ENCODE peak calls at places on chromosomes 11 and 22, in four cellular contexts. One of them, this sample, is unnamed.

GRCh38 chr22:41908409-41909289 is 6.2 kb downstream of the SHISA8 start:
- DNase-seq in WTC11: no peak
- DNase-seq in K562: no peak
- DNase-seq in HepG2: no peak
- DNase-seq in this sample: no peak

GRCh38 chr11:102220728-102221467 is 96.4 kb upstream of the BIRC3 start:
- DNase-seq in K562: no peak
- DNase-seq in HepG2: no peak
- DNase-seq in WTC11: no peak
- DNase-seq in this sample: no peak

GRCh38 chr11:77602385-77603105 is 12.8 kb downstream of the AQP11 start:
- DNase-seq in WTC11: no peak
- DNase-seq in HepG2: peak; percentile 72
- DNase-seq in K562: no peak
- DNase-seq in this sample: no peak

GRCh38 chr22:35900483-35901168 is 128.0 kb downstream of the RBFOX2 start:
- DNase-seq in K562: no peak
- DNase-seq in HepG2: no peak
- DNase-seq in WTC11: no peak
- DNase-seq in this sample: no peak

GRCh38 chr22:46754110-46754799 is 8.2 kb upstream of the TBC1D22A start:
- DNase-seq in K562: peak; percentile 79
- DNase-seq in WTC11: no peak
- DNase-seq in HepG2: peak; percentile 92
- DNase-seq in this sample: no peak

GRCh38 chr11:105181100-105181499 is 41.5 kb upstream of the CARD18 start:
- DNase-seq in HepG2: no peak
- DNase-seq in K562: no peak
- DNase-seq in WTC11: no peak
- DNase-seq in this sample: no peak

GRCh38 chr11:20962581-20962980 is 293.2 kb downstream of the NELL1 start:
- DNase-seq in K562: no peak
- DNase-seq in HepG2: no peak
- DNase-seq in WTC11: no peak
- DNase-seq in this sample: no peak

GRCh38 chr22:37176464-37177061 is 11.5 kb downstream of the C1QTNF6 start:
- DNase-seq in WTC11: no peak
- DNase-seq in HepG2: no peak
- DNase-seq in K562: no peak
- DNase-seq in this sample: no peak

GRCh38 chr11:81253226-81253625 is 1480.4 kb downstream of the FAM181B start:
- DNase-seq in HepG2: no peak
- DNase-seq in K562: no peak
- DNase-seq in WTC11: no peak
- DNase-seq in this sample: no peak

DNA sequence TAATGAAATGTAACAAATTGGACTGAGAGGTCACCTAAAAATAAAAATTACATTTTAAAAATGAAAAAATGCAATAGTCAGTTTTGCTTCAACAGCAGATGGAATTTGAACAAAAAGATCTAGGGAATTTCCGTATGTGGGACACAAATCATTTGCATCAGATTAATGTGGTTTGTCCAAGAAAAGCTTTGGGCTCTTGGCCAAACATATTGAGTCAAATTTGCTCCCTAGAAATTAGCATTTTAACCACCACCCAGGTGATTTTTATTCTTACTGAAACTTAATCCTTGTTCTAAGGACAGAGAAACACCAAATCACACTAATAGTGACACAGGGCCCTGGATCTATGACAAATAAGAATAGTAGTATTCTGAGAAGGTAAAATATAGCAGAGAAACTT is 1477.8 kb downstream of the FAM181B start:
- DNase-seq in HepG2: no peak
- DNase-seq in WTC11: no peak
- DNase-seq in K562: no peak
- DNase-seq in this sample: no peak
- TF ChIP-seq ELF4 in HepG2: no peak
- TF ChIP-seq ELF4 in WTC11: no peak
- TF ChIP-seq ELF4 in K562: no peak
- TF ChIP-seq ELF4 in this sample: no peak

GRCh38 chr22:43425976-43426785 is 14.4 kb downstream of the MPPED1 start:
- DNase-seq in K562: no peak
- DNase-seq in HepG2: no peak
- DNase-seq in WTC11: no peak
- DNase-seq in this sample: no peak

GRCh38 chr22:43421914-43422615 is 10.3 kb downstream of the MPPED1 start:
- DNase-seq in K562: no peak
- DNase-seq in WTC11: no peak
- DNase-seq in HepG2: no peak
- DNase-seq in this sample: no peak

GRCh38 chr22:43424865-43425630 is 13.2 kb downstream of the MPPED1 start:
- DNase-seq in K562: no peak
- DNase-seq in HepG2: no peak
- DNase-seq in WTC11: no peak
- DNase-seq in this sample: no peak

GRCh38 chr22:43423046-43423445 is 11.2 kb downstream of the MPPED1 start:
- DNase-seq in WTC11: no peak
- DNase-seq in K562: no peak
- DNase-seq in HepG2: no peak
- DNase-seq in this sample: no peak

DNA sequence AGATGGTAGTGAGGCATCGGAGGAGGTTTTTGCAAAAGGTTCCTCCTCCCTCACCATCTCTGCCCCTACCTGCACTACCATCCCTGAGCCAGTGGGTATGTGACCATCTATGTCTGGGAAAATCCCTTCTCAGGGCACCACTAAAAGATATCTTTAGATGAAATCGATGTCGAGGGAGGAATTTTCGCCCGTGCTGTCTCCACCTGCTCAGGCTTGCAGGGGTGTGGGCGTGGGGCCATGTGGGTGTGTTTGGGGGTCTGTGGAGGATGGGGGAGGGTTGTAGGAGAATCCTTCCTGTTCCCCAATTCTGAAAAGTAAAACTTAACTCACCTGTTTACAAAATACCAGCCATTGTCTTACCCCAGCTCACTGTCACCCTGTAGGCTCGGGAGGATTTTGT is 12.4 kb downstream of the MPPED1 start:
- DNase-seq in WTC11: no peak
- DNase-seq in HepG2: no peak
- DNase-seq in K562: no peak
- DNase-seq in this sample: no peak
- TF ChIP-seq ELF4 in WTC11: no peak
- TF ChIP-seq ELF4 in HepG2: no peak
- TF ChIP-seq ELF4 in K562: no peak
- TF ChIP-seq ELF4 in this sample: no peak

DNA sequence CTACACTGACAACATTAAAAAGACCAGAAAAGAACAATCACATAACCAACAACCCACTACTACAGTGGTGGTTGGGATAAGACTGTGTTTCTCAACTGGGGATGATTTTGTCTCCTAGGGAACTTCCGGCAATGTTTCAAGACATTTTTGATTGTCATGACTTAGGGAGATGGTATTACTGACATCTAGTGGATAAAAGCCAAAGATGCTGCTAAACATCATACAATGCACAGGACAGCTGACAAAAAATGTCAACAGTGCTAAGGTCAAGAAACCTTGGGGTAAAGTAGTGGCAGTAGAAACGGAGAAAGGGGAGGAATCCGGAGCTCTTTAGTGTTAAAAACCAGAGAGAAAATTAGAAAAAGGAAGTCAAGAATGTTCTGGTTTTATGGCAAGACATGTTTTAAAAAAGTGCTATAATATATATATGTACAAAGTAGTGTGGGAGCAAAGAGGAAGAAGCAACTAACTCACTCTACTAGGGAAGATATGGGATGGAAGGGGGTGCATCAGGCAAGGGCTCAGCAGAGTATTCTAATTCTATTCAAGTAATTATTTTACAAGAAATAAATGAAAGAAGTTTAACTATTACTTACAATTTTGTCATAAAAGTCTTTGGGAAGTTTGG is 37.2 kb downstream of the CKAP5 start:
- DNase-seq in K562: peak; percentile 16
- DNase-seq in WTC11: no peak
- DNase-seq in HepG2: peak; percentile 25
- DNase-seq in this sample: peak; percentile 14
- TF ChIP-seq ELF4 in K562: no peak
- TF ChIP-seq ELF4 in WTC11: no peak
- TF ChIP-seq ELF4 in HepG2: no peak
- TF ChIP-seq ELF4 in this sample: no peak

GRCh38 chr11:117607449-117607848 is 189.6 kb downstream of the DSCAML1 start:
- DNase-seq in K562: no peak
- DNase-seq in WTC11: no peak
- DNase-seq in HepG2: no peak
- DNase-seq in this sample: no peak
- TF ChIP-seq ELF4 in K562: no peak
- TF ChIP-seq ELF4 in WTC11: no peak
- TF ChIP-seq ELF4 in HepG2: no peak
- TF ChIP-seq ELF4 in this sample: no peak

GRCh38 chr11:17597770-17598169 is 50.7 kb downstream of the OTOG start:
- DNase-seq in WTC11: no peak
- DNase-seq in K562: no peak
- DNase-seq in HepG2: no peak
- DNase-seq in this sample: no peak

GRCh38 chr11:17600316-17601205 is 53.5 kb downstream of the OTOG start:
- DNase-seq in HepG2: no peak
- DNase-seq in WTC11: no peak
- DNase-seq in K562: no peak
- DNase-seq in this sample: no peak

GRCh38 chr11:17598700-17599459 is 51.8 kb downstream of the OTOG start:
- DNase-seq in HepG2: peak; percentile 37
- DNase-seq in WTC11: peak; percentile 94
- DNase-seq in K562: peak; percentile 67
- DNase-seq in this sample: peak; percentile 84

GRCh38 chr11:17601206-17602075 is 54.4 kb downstream of the OTOG start:
- DNase-seq in HepG2: no peak
- DNase-seq in WTC11: no peak
- DNase-seq in K562: peak; percentile 40
- DNase-seq in this sample: no peak

GRCh38 chr11:17599460-17599925 is 52.4 kb downstream of the OTOG start:
- DNase-seq in HepG2: no peak
- DNase-seq in K562: no peak
- DNase-seq in WTC11: no peak
- DNase-seq in this sample: no peak
- TF ChIP-seq ELF4 in HepG2: no peak
- TF ChIP-seq ELF4 in K562: no peak
- TF ChIP-seq ELF4 in WTC11: no peak
- TF ChIP-seq ELF4 in this sample: no peak

GRCh38 chr22:50271519-50271970 is 1.4 kb upstream of the MAPK11 start:
- DNase-seq in HepG2: peak; percentile 34
- DNase-seq in WTC11: peak; percentile 76
- DNase-seq in K562: peak; percentile 84
- DNase-seq in this sample: peak; percentile 81
- TF ChIP-seq ELF4 in HepG2: no peak
- TF ChIP-seq ELF4 in WTC11: no peak
- TF ChIP-seq ELF4 in K562: no peak
- TF ChIP-seq ELF4 in this sample: no peak

This sample was measured in HEK293T.